ENCODE peak calls at places on chromosomes 1 and 21, in eight cellular contexts. L, X, Q, Z, R, H, V and K are unnamed samples. For H3K9me3, the result is how much of the 10 kb centered on the place peaks cover.

GRCh38 chr1:18495635-18496034 is 14.9 kb downstream of the KLHDC7A start:
- DNase-seq in L (no peak), X (no peak), Q (no peak), Z (no peak), R (peak), H (no peak), V (no peak), K (no peak)

GRCh38 chr1:117584181-117584580 is 21.7 kb upstream of the TENT5C start:
- DNase-seq in L (no peak), X (no peak), Q (no peak), Z (no peak), R (no peak), H (no peak), V (no peak), K (no peak)

GRCh38 chr1:82564338-82564737 is 763.6 kb downstream of the ADGRL2 start:
- DNase-seq in L (no peak), X (no peak), Q (no peak), Z (no peak), R (no peak), H (no peak), V (no peak), K (no peak)

GRCh38 chr1:92484171-92484471 is 2.6 kb downstream of the GFI1 start:
- DNase-seq in L (no peak), X (no peak), Q (no peak), Z (no peak), R (no peak), H (no peak), V (no peak), K (no peak)

GRCh38 chr1:98323906-98324358 is 337.6 kb upstream of the SNX7 start:
- DNase-seq in L (no peak), X (no peak), Q (peak), Z (peak), R (no peak), H (peak), V (peak), K (peak)

GRCh38 chr1:228772516-228773212 is 37.4 kb downstream of the RHOU start:
- DNase-seq in L (no peak), X (no peak), Q (no peak), Z (no peak), R (no peak), H (no peak), V (no peak), K (no peak)

GRCh38 chr1:2174348-2175054 is 20.1 kb downstream of the FAAP20 start:
- DNase-seq in L (peak), X (no peak), Q (peak), Z (peak), R (no peak), H (peak), V (peak), K (no peak)

GRCh38 chr1:18480315-18481189 is at the start of gene KLHDC7A:
- DNase-seq in L (no peak), X (no peak), Q (peak), Z (no peak), R (no peak), H (peak), V (no peak), K (no peak)

GRCh38 chr1:243490748-243491686 is 235.2 kb downstream of the SDCCAG8 start:
- DNase-seq in L (no peak), X (no peak), Q (no peak), Z (no peak), R (no peak), H (no peak), V (no peak), K (no peak)

GRCh38 chr1:60978421-60979357 is 103.7 kb upstream of the NFIA start:
- DNase-seq in L (peak), X (no peak), Q (peak), Z (peak), R (no peak), H (peak), V (no peak), K (peak)

GRCh38 chr21:17673261-17674020 is 60.7 kb upstream of the BTG3 start:
- DNase-seq in L (no peak), X (no peak), Q (no peak), Z (no peak), R (no peak), H (no peak), V (no peak), K (no peak)

GRCh38 chr1:43590389-43590788 is 59.6 kb upstream of the KDM4A start:
- DNase-seq in L (no peak), X (no peak), Q (no peak), Z (no peak), R (no peak), H (no peak), V (no peak), K (no peak)

GRCh38 chr1:214401666-214402065 is 120.7 kb downstream of the SMYD2 start:
- DNase-seq in L (no peak), X (no peak), Q (no peak), Z (no peak), R (no peak), H (no peak), V (no peak), K (no peak)

GRCh38 chr1:36835017-36835695 is 199.2 kb downstream of the GRIK3 start:
- DNase-seq in L (no peak), X (no peak), Q (no peak), Z (no peak), R (no peak), H (no peak), V (no peak), K (no peak)

GRCh38 chr1:204647114-204647804 is 38.3 kb downstream of the LRRN2 start:
- DNase-seq in L (peak), X (no peak), Q (peak), Z (peak), R (no peak), H (peak), V (peak), K (no peak)

GRCh38 chr1:27668808-27669723 is 2.9 kb downstream of the IFI6 start:
- DNase-seq in L (peak), X (peak), Q (peak), Z (peak), R (no peak), H (peak), V (no peak), K (no peak)

GRCh38 chr1:27669876-27670275 is 2.1 kb downstream of the IFI6 start:
- DNase-seq in L (no peak), X (no peak), Q (no peak), Z (no peak), R (no peak), H (peak), V (no peak), K (no peak)

GRCh38 chr1:27672750-27673112 is 739 bp upstream of the IFI6 start:
- DNase-seq in L (no peak), X (no peak), Q (no peak), Z (no peak), R (no peak), H (no peak), V (no peak), K (no peak)

GRCh38 chr1:27668121-27668807 is 3.7 kb downstream of the IFI6 start:
- DNase-seq in L (no peak), X (peak), Q (no peak), Z (no peak), R (no peak), H (peak), V (no peak), K (no peak)

DNA sequence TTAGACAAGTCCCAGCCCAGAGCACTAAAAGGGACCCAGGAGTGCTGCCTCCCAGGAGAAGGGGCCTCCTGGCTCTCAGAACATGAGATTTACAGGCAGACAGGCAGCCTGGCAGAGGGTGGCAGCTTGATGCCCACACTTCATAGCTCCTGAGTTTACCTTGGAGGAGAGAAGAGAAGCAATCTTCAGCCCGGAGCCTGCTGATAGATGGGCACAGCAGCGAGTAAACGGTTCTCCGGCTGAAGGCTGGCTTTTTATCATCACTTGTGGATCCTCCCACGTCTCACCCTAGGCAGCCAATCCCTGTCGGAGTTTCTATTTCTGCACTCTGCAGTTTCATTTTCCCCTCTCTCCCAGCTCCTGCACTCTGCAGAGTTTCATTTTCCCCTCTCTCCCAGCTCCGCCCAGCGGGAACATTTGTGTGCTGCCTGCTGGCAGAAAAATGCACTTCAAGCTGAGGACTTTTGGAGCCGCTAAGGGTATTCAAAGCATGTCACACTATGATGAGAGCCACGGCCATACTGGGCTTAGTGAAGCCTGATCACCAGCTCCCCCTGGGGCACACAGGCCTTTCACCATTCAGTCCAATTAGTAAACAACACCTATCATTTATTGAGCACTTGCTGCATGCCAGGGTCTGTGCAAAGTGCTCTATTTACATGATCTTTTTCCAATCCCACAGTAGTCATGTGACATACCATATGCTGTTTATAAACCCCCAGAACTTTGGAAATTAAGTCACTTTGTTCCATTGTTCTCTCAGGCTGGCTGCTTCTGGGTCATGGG is at the start of gene IFI6:
- DNase-seq in L (peak), X (peak), Q (peak), Z (peak), R (peak), H (peak), V (peak), K (peak)
- TF ChIP-seq POLR2AphosphoS5 in L (no peak), X (peak), Q (peak), Z (peak), R (peak), H (peak), V (peak), K (peak)

GRCh38 chr1:235670157-235670776 is 20.7 kb upstream of the GNG4 start:
- DNase-seq in L (no peak), X (no peak), Q (no peak), Z (peak), R (no peak), H (no peak), V (peak), K (no peak)
- H3K9me3 ChIP-seq in L (under half), X (under half), Q (under half), Z (under half), R (under half), H (under half), V (under half), K (under half)

GRCh38 chr1:224181453-224181810 is 1.6 kb upstream of the DEGS1 start:
- DNase-seq in L (no peak), X (no peak), Q (no peak), Z (no peak), R (no peak), H (no peak), V (no peak), K (no peak)

GRCh38 chr1:224182866-224183590 is at the start of gene DEGS1:
- DNase-seq in L (peak), X (peak), Q (peak), Z (peak), R (peak), H (peak), V (peak), K (no peak)

GRCh38 chr1:224182057-224182865 is 779 bp upstream of the DEGS1 start:
- DNase-seq in L (no peak), X (no peak), Q (peak), Z (no peak), R (no peak), H (peak), V (no peak), K (no peak)

GRCh38 chr1:224185208-224185607 is 2.2 kb downstream of the DEGS1 start:
- DNase-seq in L (no peak), X (no peak), Q (no peak), Z (no peak), R (no peak), H (no peak), V (no peak), K (no peak)

GRCh38 chr1:224183591-224184312 is 712 bp downstream of the DEGS1 start:
- DNase-seq in L (peak), X (no peak), Q (peak), Z (peak), R (no peak), H (peak), V (no peak), K (no peak)
- TF ChIP-seq POLR2AphosphoS5 in L (no peak), X (no peak), Q (no peak), Z (no peak), R (no peak), H (no peak), V (no peak), K (no peak)

DNA sequence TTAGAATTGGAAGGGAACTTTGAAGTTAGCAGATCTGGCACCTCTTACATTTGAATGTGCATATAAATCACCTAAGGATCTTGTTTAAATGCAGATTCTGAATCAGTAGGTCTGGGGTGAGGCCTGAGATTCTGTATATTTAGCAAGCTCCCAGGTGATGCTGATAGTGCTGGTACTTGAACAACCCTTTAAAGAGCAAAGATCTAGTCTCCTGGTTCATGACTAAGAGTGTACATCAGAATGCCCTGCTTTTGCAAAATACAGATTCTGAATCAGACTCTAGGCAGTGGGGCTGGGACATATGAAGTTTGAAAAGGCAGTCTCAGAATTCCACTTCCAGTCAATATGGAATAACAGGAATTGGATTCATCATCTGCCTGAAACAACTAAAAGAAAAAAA is 149.7 kb upstream of the SGIP1 start:
- DNase-seq in L (no peak), X (no peak), Q (no peak), Z (no peak), R (no peak), H (no peak), V (no peak), K (no peak)
- H3K9me3 ChIP-seq in L (under half), X (under half), Q (under half), Z (under half), R (under half), H (under half), V (under half), K (under half)

DNA sequence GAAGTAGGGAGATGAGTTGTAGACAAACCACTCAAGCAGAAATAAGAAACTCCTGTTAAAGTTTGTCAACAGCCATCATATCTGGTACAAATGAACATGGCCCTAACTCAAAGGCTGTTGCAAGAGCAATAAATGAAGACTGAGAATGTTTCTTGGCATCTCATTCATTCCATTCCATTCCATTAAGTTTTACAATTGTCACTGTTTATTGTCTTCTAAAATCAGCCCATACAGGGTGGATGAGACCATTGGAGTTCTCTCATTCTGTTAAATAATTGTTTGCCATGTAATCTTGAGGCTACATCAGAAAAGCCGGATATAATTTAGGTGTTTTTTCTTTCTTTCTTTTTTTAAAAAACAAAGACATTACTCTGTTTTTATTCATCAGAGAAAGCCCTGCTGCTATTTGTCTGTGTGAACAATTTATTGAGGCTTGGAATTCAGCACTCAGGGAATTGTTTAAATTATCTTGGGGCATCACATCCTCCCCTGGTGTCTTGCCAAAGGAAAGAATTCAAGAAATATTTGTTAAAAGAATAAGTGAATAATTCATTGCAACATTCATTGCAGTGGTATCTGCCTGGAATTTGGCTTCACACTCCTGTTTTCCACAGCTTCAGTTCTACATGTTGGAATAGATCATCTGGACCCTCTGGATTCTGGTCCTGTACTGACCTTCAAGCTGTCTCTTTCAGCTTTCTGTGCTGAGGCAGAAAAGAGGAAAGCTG is 604.5 kb downstream of the PLPP3 start:
- DNase-seq in L (no peak), X (no peak), Q (no peak), Z (peak), R (no peak), H (no peak), V (no peak), K (no peak)
- TF ChIP-seq POLR2AphosphoS5 in L (no peak), X (peak), Q (peak), Z (no peak), R (no peak), H (no peak), V (no peak), K (no peak)